ENCODE peak calls at places on chromosomes 4 and X, in seven cellular contexts. A, G, V, O, S, B and P are unnamed samples.

GRCh38 chr4:48290146-48290772 is 20.6 kb upstream of the TEC start:
- DNase-seq in G (peak; percentile 19), A (peak; percentile 36), O (no peak), B (peak; percentile 60), S (peak; percentile 49), V (no peak), P (peak; percentile 22)

GRCh38 chr4:37802068-37802666 is 24.3 kb upstream of the PGM2 start:
- DNase-seq in G (peak; percentile 78), S (peak; percentile 63), B (peak; percentile 61), O (no peak), A (peak; percentile 86), V (no peak), P (peak; percentile 73)

GRCh38 chrX:35351795-35352483 is 409.3 kb downstream of the FAM47B start:
- DNase-seq in V (no peak), B (no peak), S (no peak), O (no peak), A (no peak), G (no peak), P (no peak)

GRCh38 chr4:159105761-159106243 is 2.9 kb downstream of the RAPGEF2 start:
- DNase-seq in O (no peak), A (no peak), S (no peak), B (peak; percentile 59), V (peak; percentile 57), G (peak; percentile 59), P (peak; percentile 96)

GRCh38 chrX:104343408-104344129 is 88.8 kb upstream of the ESX1 start:
- DNase-seq in S (peak; percentile 30), B (peak; percentile 61), G (peak; percentile 49), O (peak; percentile 43), A (peak; percentile 80), V (peak; percentile 7), P (peak; percentile 87)

GRCh38 chrX:48961585-48962091 is 4.2 kb upstream of the OTUD5 start:
- DNase-seq in V (no peak), O (no peak), A (no peak), S (no peak), B (peak; percentile 93), G (peak; percentile 47), P (peak; percentile 24)

GRCh38 chrX:120839506-120839905 is 36.2 kb downstream of the CT47B1 start:
- DNase-seq in A (no peak), S (no peak), G (no peak), V (no peak), O (no peak), B (no peak), P (peak; percentile 58)

GRCh38 chrX:39975094-39975865 is 122.5 kb downstream of the BCOR start:
- DNase-seq in V (no peak), G (peak; percentile 74), O (no peak), A (peak; percentile 85), S (no peak), B (no peak), P (no peak)

GRCh38 chr4:159547645-159548308 is 444.9 kb downstream of the RAPGEF2 start:
- DNase-seq in V (no peak), B (no peak), O (no peak), A (no peak), G (no peak), S (peak; percentile 37), P (no peak)

GRCh38 chr4:4569036-4569435 is 27.2 kb upstream of the STX18 start:
- DNase-seq in G (no peak), V (no peak), B (no peak), S (no peak), O (no peak), A (no peak), P (no peak)

GRCh38 chr4:37726666-37727065 is 40.5 kb upstream of the RELL1 start:
- DNase-seq in O (no peak), S (no peak), V (no peak), G (no peak), A (no peak), B (no peak), P (no peak)

GRCh38 chrX:141982296-141982695 is 78.6 kb downstream of the MAGEC1 start:
- DNase-seq in A (no peak), B (no peak), O (no peak), G (no peak), V (no peak), S (no peak), P (no peak)
- H4K20me1 ChIP-seq in A (no peaks in the 10 kb centered on the region), B (no peaks in the 10 kb centered on the region), O (no peaks in the 10 kb centered on the region), G (no peaks in the 10 kb centered on the region), V (no peaks in the 10 kb centered on the region), S (no peaks in the 10 kb centered on the region), P (no peaks in the 10 kb centered on the region)

DNA sequence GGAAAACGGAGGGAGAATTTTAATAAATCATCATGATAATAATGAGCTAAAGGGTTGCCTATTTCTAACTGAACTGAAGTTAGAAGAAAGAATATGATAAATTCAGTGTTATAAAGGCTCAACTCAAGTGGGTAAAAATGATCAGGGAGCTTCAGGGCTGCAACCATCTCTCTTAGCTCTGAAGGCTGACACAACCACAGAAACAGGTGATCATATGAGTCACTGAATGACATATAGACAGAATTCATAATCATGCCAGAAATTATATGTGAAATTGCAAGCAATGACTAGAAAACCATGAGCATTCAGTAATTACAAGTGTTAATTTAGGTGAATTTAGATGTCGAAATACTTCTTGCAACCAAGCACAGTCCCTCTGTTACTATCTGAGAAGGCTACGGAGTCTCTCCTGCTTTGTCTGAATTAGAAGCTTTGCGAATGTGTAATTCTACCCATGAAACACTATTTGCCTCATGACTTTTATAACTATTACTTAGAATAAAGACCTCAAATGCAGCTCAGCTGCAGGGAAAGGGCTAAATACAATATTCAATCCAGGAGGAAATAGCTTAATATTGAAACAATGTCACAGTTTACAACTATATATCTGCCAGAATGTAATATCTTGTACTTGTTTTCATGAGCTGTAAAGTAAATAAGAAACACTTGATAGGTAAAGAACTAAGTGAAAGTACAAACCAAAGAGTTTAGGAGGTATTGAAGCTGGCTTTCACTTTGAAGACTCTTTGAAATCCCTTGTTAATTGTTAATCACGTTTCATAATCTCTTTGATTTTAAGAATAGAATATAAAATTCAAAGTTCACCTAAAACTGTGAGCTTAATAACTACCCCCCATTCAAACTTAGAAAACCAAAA is 1972.6 kb downstream of the ARAP2 start:
- DNase-seq in O (no peak), B (no peak), S (no peak), A (no peak), G (no peak), V (no peak), P (no peak)
- TF ChIP-seq CTCF in O (no peak), B (no peak), S (no peak), A (no peak), G (no peak), V (no peak), P (no peak)

GRCh38 chr4:55949480-55949802 is 696 bp downstream of the CEP135 start:
- DNase-seq in G (no peak), A (no peak), S (no peak), B (no peak), O (no peak), V (no peak), P (no peak)

GRCh38 chr4:55948726-55949479 is at the start of gene CEP135:
- DNase-seq in O (peak; percentile 80), A (peak; percentile 77), S (peak; percentile 96), B (peak; percentile 95), G (peak; percentile 84), V (peak; percentile 75), P (peak; percentile 94)

GRCh38 chr4:55951191-55951922 is 2.6 kb downstream of the CEP135 start:
- DNase-seq in V (no peak), A (no peak), O (no peak), B (no peak), S (no peak), G (no peak), P (no peak)

GRCh38 chr4:55947254-55947882 is 1.4 kb upstream of the CEP135 start:
- DNase-seq in B (peak; percentile 29), S (no peak), V (peak; percentile 73), A (no peak), G (no peak), O (no peak), P (peak; percentile 47)

DNA sequence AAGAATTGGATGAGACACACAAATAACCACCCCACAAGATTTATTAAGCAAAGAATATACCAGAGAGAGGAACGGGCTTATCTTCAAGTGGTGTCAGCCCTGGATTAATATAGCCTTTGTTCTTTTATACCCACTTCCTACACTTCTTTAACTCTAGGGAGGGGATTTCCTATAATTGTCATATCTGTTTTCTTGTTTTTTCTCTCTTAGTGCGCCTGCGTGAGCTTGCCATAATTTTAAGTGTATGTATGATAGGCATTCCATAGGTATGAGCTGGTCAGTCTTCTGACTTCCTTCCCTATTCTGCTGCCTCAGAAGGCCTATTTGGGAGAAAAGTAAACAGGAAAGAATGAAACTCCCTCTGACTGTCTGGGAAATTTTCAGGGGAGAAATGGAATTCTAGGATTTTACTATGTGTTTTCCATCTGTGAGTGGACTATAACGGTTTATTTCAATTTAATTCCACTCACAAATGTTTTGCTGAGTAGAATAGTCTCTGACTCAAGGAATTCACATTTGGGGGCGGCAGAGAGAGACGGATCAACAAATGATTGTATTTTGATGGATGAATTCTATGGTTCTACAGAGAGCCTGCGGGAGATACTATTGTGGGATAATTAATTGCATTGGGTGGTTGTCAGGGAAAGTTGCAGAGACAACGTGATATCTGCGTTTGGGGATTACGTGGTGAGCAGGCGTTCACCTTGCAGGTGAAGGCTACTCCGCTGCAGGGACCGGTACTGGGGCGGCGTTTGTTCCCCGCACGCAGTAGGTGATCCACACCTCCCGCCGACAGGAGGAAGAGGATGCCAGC is 626 bp upstream of the CEP135 start:
- DNase-seq in A (peak; percentile 28), B (peak; percentile 58), O (no peak), S (peak; percentile 8), G (peak; percentile 36), V (peak; percentile 59), P (peak; percentile 98)
- TF ChIP-seq MAX in A (no peak), B (no peak), O (no peak), S (no peak), G (no peak), V (no peak), P (no peak)

GRCh38 chr4:102817613-102818268 is 9.6 kb downstream of the UBE2D3 start:
- DNase-seq in B (no peak), V (no peak), A (no peak), S (no peak), G (no peak), O (no peak), P (no peak)
- H4K20me1 ChIP-seq in B (peaks cover 63% of the 10 kb centered on the region), V (peaks cover 9% of the 10 kb centered on the region), A (peaks cover 83% of the 10 kb centered on the region), S (peaks cover 83% of the 10 kb centered on the region), G (peaks cover 99% of the 10 kb centered on the region), O (peaks cover 48% of the 10 kb centered on the region), P (peaks cover 44% of the 10 kb centered on the region)